ENCODE peak calls at places on chromosomes 2 and 18, in five cellular contexts. O, D, Z, X and S are unnamed samples.

GRCh38 chr18:73742959-73743358 is 404.7 kb downstream of the FBXO15 start:
- DNase-seq in Z (no peak), O (no peak), D (no peak), X (no peak), S (no peak)

GRCh38 chr2:107663632-107664031 is 163.1 kb upstream of the RGPD4 start:
- DNase-seq in Z (no peak), D (no peak), X (no peak), O (no peak), S (no peak)

GRCh38 chr2:219997341-219997851 is 370.0 kb downstream of the SLC4A3 start:
- DNase-seq in O (peak), X (peak), D (no peak), Z (peak), S (peak)

GRCh38 chr18:77983270-77983669 is 733.6 kb downstream of the GALR1 start:
- DNase-seq in D (no peak), Z (no peak), X (no peak), O (no peak), S (no peak)

GRCh38 chr18:42734520-42734919 is 381.0 kb downstream of the RIT2 start:
- DNase-seq in Z (no peak), O (no peak), D (no peak), X (no peak), S (no peak)

GRCh38 chr2:11502740-11503292 is 31.0 kb upstream of the GREB1 start:
- DNase-seq in Z (no peak), X (no peak), O (no peak), D (no peak), S (no peak)

GRCh38 chr2:101501443-101501842 is 26.5 kb upstream of the RFX8 start:
- DNase-seq in X (no peak), O (no peak), D (no peak), Z (no peak), S (no peak)

GRCh38 chr2:134446431-134447091 is 192.7 kb downstream of the MGAT5 start:
- DNase-seq in O (no peak), X (peak), D (no peak), Z (no peak), S (peak)

GRCh38 chr2:30823452-30823851 is 16.2 kb upstream of the CAPN13 start:
- DNase-seq in Z (no peak), D (no peak), X (no peak), O (no peak), S (no peak)

GRCh38 chr2:229942671-229943070 is 20.4 kb downstream of the FBXO36 start:
- DNase-seq in D (no peak), O (no peak), Z (no peak), X (no peak), S (no peak)

GRCh38 chr2:105576440-105577241 is 168.1 kb upstream of the NCK2 start:
- DNase-seq in O (no peak), Z (no peak), X (peak), D (peak), S (peak)

GRCh38 chr2:152440460-152440859 is 105.5 kb downstream of the FMNL2 start:
- DNase-seq in D (no peak), X (no peak), Z (no peak), O (no peak), S (no peak)

GRCh38 chr18:41645600-41646360 is 309.3 kb upstream of the PIK3C3 start:
- DNase-seq in D (no peak), X (no peak), O (no peak), Z (no peak), S (no peak)

GRCh38 chr2:197873293-197873701 is 68.9 kb downstream of the PLCL1 start:
- DNase-seq in O (no peak), Z (peak), X (peak), D (no peak), S (peak)

GRCh38 chr18:11521853-11522252 is 87.5 kb upstream of the SLC35G4 start:
- DNase-seq in X (no peak), Z (peak), D (no peak), O (no peak), S (no peak)
- TF ChIP-seq CTCF in X (no peak), Z (no peak), D (no peak), O (no peak), S (no peak)

DNA sequence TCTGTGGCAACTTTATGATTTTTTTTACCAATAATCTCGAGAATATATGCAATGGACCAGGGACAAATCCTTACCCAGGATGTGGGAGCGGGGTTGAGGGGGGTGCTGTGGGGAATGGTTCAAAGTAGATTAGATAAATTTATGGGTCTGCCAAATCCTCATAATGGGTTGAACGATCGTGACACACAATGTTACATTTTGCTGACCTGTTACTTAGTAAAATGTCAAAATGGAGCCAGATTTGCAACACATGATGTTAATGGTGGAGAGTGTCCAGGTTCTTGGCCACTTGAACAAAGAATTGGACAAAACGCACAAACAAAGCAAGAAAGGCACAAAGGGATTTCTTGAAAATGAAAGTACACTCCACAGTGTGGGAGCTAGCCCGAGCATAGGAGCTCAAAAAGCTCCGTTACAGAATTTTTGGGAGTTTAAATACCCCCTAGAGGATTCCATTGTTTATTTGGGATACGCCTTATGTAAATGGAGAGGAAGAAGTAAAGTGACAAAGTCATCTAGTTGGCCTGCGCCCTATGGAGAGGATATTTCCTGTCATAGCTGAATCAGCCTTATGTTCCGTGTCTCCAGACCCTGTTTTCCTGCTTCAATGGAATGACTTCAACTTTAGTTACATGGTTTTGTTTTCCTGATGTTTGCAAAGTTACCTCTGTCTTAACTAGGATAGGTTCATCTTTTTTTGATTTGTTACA is 776.0 kb downstream of the DCC start:
- DNase-seq in O (no peak), D (no peak), X (no peak), Z (no peak), S (peak)
- H3K4me3 ChIP-seq in O (no peak), D (no peak), X (no peak), Z (no peak), S (peak)

DNA sequence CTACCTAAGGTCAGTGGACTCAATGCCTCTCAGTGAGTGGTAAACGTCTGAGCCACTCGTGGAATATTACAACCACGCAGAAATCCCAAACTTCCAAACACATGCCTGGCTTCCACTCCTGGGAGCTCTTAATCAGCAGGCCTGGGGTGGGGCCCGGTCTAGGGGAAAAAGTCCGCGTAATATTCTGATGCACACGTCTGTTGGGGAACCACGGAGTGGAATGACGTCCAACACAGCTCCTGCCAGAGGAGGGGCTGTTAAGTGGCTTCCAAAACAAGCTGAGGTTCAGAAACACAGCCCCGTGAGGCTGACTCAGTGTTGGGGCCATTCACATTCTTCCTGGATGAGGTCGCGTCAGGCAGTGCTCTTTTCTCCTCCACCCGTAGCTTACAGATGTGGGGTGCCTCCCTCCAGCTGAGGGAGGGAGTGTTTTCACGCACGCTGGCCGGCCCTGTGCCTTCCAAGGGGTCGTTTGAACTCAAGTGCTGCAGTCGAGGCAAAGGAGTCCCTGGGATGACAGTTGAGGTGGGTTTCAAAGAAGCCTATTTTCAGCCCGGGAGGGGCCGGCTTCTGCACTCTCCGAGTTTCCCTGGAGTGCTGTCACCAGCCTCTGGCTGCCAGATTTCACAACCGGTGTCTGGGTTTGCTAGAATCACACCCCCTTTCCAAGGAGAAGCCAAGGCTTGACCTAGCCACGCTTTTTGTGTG is 73.1 kb downstream of the ACKR3 start:
- DNase-seq in X (peak), Z (peak), O (peak), D (peak), S (peak)
- TF ChIP-seq CTCF in X (no peak), Z (no peak), O (no peak), D (no peak), S (no peak)

GRCh38 chr2:62586981-62587380 is 81.0 kb upstream of the TMEM17 start:
- DNase-seq in X (peak), O (no peak), D (no peak), Z (peak), S (no peak)

GRCh38 chr2:62589691-62590356 is 83.8 kb upstream of the TMEM17 start:
- DNase-seq in X (no peak), D (no peak), O (no peak), Z (no peak), S (no peak)

GRCh38 chr2:62591491-62591890 is 85.5 kb upstream of the TMEM17 start:
- DNase-seq in X (no peak), D (no peak), O (no peak), Z (no peak), S (no peak)

GRCh38 chr2:62587616-62588015 is 81.6 kb upstream of the TMEM17 start:
- DNase-seq in X (no peak), O (no peak), D (no peak), Z (no peak), S (no peak)
- H3K4me3 ChIP-seq in X (no peak), O (no peak), D (no peak), Z (no peak), S (no peak)

GRCh38 chr2:53040536-53041229 is 726.9 kb upstream of the CHAC2 start:
- DNase-seq in D (no peak), Z (no peak), X (no peak), O (no peak), S (no peak)
- TF ChIP-seq CTCF in D (no peak), Z (peak), X (no peak), O (no peak), S (peak)